ENCODE peak calls at places on chromosomes 3 and 15, in five cellular contexts. S, R, C, T and N are unnamed samples.

GRCh38 chr3:123155471-123156011 is 46.2 kb upstream of the SEC22A start:
- DNase-seq in R (no peak), S (peak; percentile 21), T (no peak), C (peak; percentile 89), N (no peak)

GRCh38 chr3:126945171-126945721 is 37.7 kb upstream of the PLXNA1 start:
- DNase-seq in T (no peak), C (no peak), S (peak; percentile 76), R (no peak), N (no peak)

GRCh38 chr3:150158974-150159625 is 188.4 kb upstream of the PFN2 start:
- DNase-seq in C (no peak), S (no peak), T (no peak), R (no peak), N (no peak)

GRCh38 chr3:175526609-175527280 is 667.6 kb downstream of the NAALADL2 start:
- DNase-seq in S (no peak), C (no peak), R (no peak), T (no peak), N (no peak)

GRCh38 chr15:39153718-39154117 is 427.2 kb upstream of the THBS1 start:
- DNase-seq in T (peak; percentile 17), C (no peak), R (no peak), S (no peak), N (no peak)

GRCh38 chr3:155554777-155555445 is 190.0 kb downstream of the PLCH1 start:
- DNase-seq in C (no peak), T (no peak), R (no peak), S (peak; percentile 50), N (no peak)

GRCh38 chr15:61421470-61421869 is 192.4 kb upstream of the RORA start:
- DNase-seq in S (no peak), T (no peak), C (no peak), R (no peak), N (no peak)

GRCh38 chr3:130963878-130964277 is 62.7 kb downstream of the ASTE1 start:
- DNase-seq in S (no peak), R (peak; percentile 26), C (no peak), T (no peak), N (no peak)

GRCh38 chr3:9891072-9891622 is 737 bp downstream of the JAGN1 start:
- DNase-seq in S (no peak), C (no peak), R (no peak), T (no peak), N (no peak)

GRCh38 chr15:79474252-79474651 is 42.1 kb downstream of the MINAR1 start:
- DNase-seq in C (no peak), R (no peak), S (no peak), T (no peak), N (no peak)

GRCh38 chr3:52752045-52752660 is 18.6 kb downstream of the NEK4 start:
- DNase-seq in R (no peak), S (no peak), T (no peak), C (no peak), N (no peak)

GRCh38 chr3:62143843-62144450 is 229.4 kb downstream of the FEZF2 start:
- DNase-seq in T (no peak), R (no peak), S (no peak), C (no peak), N (no peak)

GRCh38 chr3:20990896-20991295 is 760.1 kb downstream of the ZNF385D start:
- DNase-seq in T (no peak), S (no peak), C (no peak), R (no peak), N (no peak)

GRCh38 chr3:75249005-75249404 is 415.1 kb upstream of the FRG2C start:
- DNase-seq in R (no peak), T (no peak), S (no peak), C (no peak), N (no peak)

GRCh38 chr15:101805605-101806345 is 2.5 kb downstream of the OR4F6 start:
- DNase-seq in S (no peak), R (no peak), T (no peak), C (no peak), N (no peak)

GRCh38 chr3:125351152-125351551 is 24.0 kb downstream of the ZNF148 start:
- DNase-seq in S (no peak), R (no peak), T (no peak), C (no peak), N (no peak)

GRCh38 chr3:135803291-135803690 is 162.2 kb upstream of the PPP2R3A start:
- DNase-seq in R (no peak), T (no peak), C (no peak), S (no peak), N (no peak)

GRCh38 chr15:92393287-92393993 is at the start of gene ST8SIA2:
- DNase-seq in S (peak; percentile 92), R (no peak), T (peak; percentile 21), C (no peak), N (peak; percentile 45)

GRCh38 chr15:66134284-66134683 is 119.3 kb downstream of the MEGF11 start:
- DNase-seq in C (no peak), T (no peak), S (no peak), R (no peak), N (no peak)

GRCh38 chr15:53009093-53009492 is 219.0 kb upstream of the ONECUT1 start:
- DNase-seq in C (no peak), T (no peak), R (no peak), S (no peak), N (no peak)

GRCh38 chr15:98286831-98287230 is 326.3 kb downstream of the ARRDC4 start:
- DNase-seq in T (no peak), S (no peak), R (no peak), C (no peak), N (no peak)

GRCh38 chr3:102536479-102536878 is 101.7 kb downstream of the ZPLD1 start:
- DNase-seq in R (peak; percentile 19), S (no peak), C (no peak), T (peak; percentile 44), N (no peak)

GRCh38 chr15:39285663-39286062 is 295.2 kb upstream of the THBS1 start:
- DNase-seq in R (no peak), T (no peak), S (no peak), C (no peak), N (no peak)

GRCh38 chr3:113534365-113534764 is 2.0 kb downstream of the SIDT1 start:
- DNase-seq in S (no peak), T (no peak), R (no peak), C (no peak), N (no peak)